ENCODE peak calls at places on chromosomes 16 and 17, in eight cellular contexts. G, I, F, C, M, D, O and K are unnamed samples. For H3K79me2, the result is how much of the 10 kb centered on the place peaks cover.

GRCh38 chr17:64378890-64379354 is 11.7 kb downstream of the PECAM1 start:
- DNase-seq in G (peak), C (peak), O (no peak), F (no peak), I (no peak), M (no peak), D (peak), K (no peak)

GRCh38 chr17:76643553-76644148 is at the start of gene ST6GALNAC1:
- DNase-seq in O (no peak), I (no peak), C (no peak), G (peak), D (no peak), M (no peak), F (peak), K (no peak)

GRCh38 chr16:56600398-56600999 is 7.9 kb upstream of the MT2A start:
- DNase-seq in O (no peak), G (peak), D (no peak), M (peak), F (peak), C (peak), I (peak), K (peak)

GRCh38 chr17:31739300-31739699 is 119.7 kb downstream of the COPRS start:
- DNase-seq in I (no peak), D (no peak), M (no peak), G (no peak), C (no peak), O (no peak), F (no peak), K (no peak)

GRCh38 chr17:54891176-54891821 is 9.4 kb upstream of the TOM1L1 start:
- DNase-seq in F (peak), G (peak), D (no peak), I (peak), C (peak), M (peak), O (peak), K (peak)

GRCh38 chr16:51562896-51563295 is 411.8 kb upstream of the SALL1 start:
- DNase-seq in C (no peak), O (no peak), D (no peak), F (no peak), G (no peak), I (no peak), M (no peak), K (no peak)

GRCh38 chr17:30928584-30928983 is 6.8 kb downstream of the ADAP2 start:
- DNase-seq in O (no peak), F (no peak), D (no peak), G (no peak), I (no peak), C (no peak), M (no peak), K (no peak)

GRCh38 chr16:179431-179830 is 828 bp upstream of the HBQ1 start:
- DNase-seq in C (no peak), F (no peak), D (no peak), O (no peak), G (no peak), M (no peak), I (no peak), K (no peak)

GRCh38 chr16:72098936-72099335 is 5.3 kb downstream of the DHX38 start:
- DNase-seq in F (no peak), O (no peak), I (no peak), M (no peak), C (no peak), G (no peak), D (no peak), K (peak)

GRCh38 chr16:57736419-57737281 is 1.1 kb downstream of the KATNB1 start:
- DNase-seq in D (no peak), O (no peak), M (peak), F (peak), C (peak), G (peak), I (no peak), K (peak)

GRCh38 chr17:76554131-76554530 is 14.3 kb downstream of the PRCD start:
- DNase-seq in C (no peak), I (no peak), D (no peak), O (no peak), F (no peak), M (no peak), G (no peak), K (no peak)

GRCh38 chr16:88700636-88701482 is 5.3 kb downstream of the RNF166 start:
- DNase-seq in D (peak), C (peak), G (peak), M (no peak), O (no peak), F (peak), I (no peak), K (no peak)
- TF ChIP-seq POLR2AphosphoS5 in D (peak), C (no peak), G (peak), M (no peak), O (no peak), F (no peak), I (no peak), K (no peak)

GRCh38 chr16:87789437-87790277 is 23.9 kb upstream of the KLHDC4 start:
- DNase-seq in C (peak), F (no peak), D (no peak), O (no peak), I (no peak), G (no peak), M (no peak), K (no peak)
- H3K27ac ChIP-seq in C (peak), F (no peak), D (no peak), O (no peak), I (no peak), G (no peak), M (no peak), K (no peak)

GRCh38 chr17:57565119-57565635 is 179.9 kb downstream of the CCDC182 start:
- DNase-seq in F (no peak), C (no peak), O (no peak), M (no peak), G (no peak), I (no peak), D (no peak), K (no peak)
- H3K79me2 ChIP-seq in F (under half), C (under half), O (under half), M (under half), G (under half), I (under half), D (under half), K (under half)

GRCh38 chr17:41965694-41966375 is 760 bp upstream of the CNP start:
- DNase-seq in O (peak), I (peak), G (no peak), C (peak), M (peak), D (no peak), F (peak), K (peak)
- TF ChIP-seq POLR2AphosphoS5 in O (peak), I (peak), G (no peak), C (no peak), M (no peak), D (no peak), F (no peak), K (peak)

GRCh38 chr16:23081675-23082119 is 67.6 kb downstream of the USP31 start:
- DNase-seq in I (no peak), G (peak), O (no peak), M (peak), D (no peak), C (no peak), F (no peak), K (no peak)
- H3K27ac ChIP-seq in I (no peak), G (peak), O (no peak), M (peak), D (no peak), C (no peak), F (no peak), K (no peak)

GRCh38 chr16:30069575-30070462 is 4.3 kb downstream of the ALDOA start:
- DNase-seq in D (no peak), M (peak), O (no peak), I (no peak), C (no peak), F (peak), G (no peak), K (no peak)

GRCh38 chr16:30068333-30068732 is 2.8 kb downstream of the ALDOA start:
- DNase-seq in F (no peak), D (no peak), I (no peak), O (no peak), M (no peak), C (no peak), G (no peak), K (no peak)

GRCh38 chr16:30067584-30067916 is 2.0 kb downstream of the ALDOA start:
- DNase-seq in M (no peak), F (peak), C (no peak), O (no peak), I (no peak), G (no peak), D (no peak), K (no peak)

GRCh38 chr16:30068750-30069574 is 3.4 kb downstream of the ALDOA start:
- DNase-seq in D (no peak), C (peak), I (no peak), O (no peak), F (peak), M (peak), G (peak), K (peak)

GRCh38 chr16:30070490-30070889 is 4.9 kb downstream of the ALDOA start:
- DNase-seq in F (no peak), O (no peak), C (no peak), I (no peak), M (no peak), G (no peak), D (no peak), K (no peak)
- H3K79me2 ChIP-seq in F (half or more), O (under half), C (under half), I (half or more), M (half or more), G (under half), D (half or more), K (under half)